ENCODE peak calls at places on chromosome 9, in four cellular contexts. One of them, this sample, is unnamed.

GRCh38 chr9:21661626-21662025 is 140.8 kb upstream of the MTAP start:
- DNase-seq in HL-60: no peak
- DNase-seq in GM12865: no peak
- DNase-seq in NCI-H446 treated with DMSO at 0.1 percent for 48 hours: no peak
- DNase-seq in this sample: no peak

GRCh38 chr9:37262410-37262809 is 142.0 kb downstream of the ZCCHC7 start:
- DNase-seq in HL-60: no peak
- DNase-seq in NCI-H446 treated with DMSO at 0.1 percent for 48 hours: no peak
- DNase-seq in GM12865: peak; percentile 13
- DNase-seq in this sample: peak; percentile 38

GRCh38 chr9:69715825-69716224 is 43.7 kb upstream of the APBA1 start:
- DNase-seq in GM12865: no peak
- DNase-seq in NCI-H446 treated with DMSO at 0.1 percent for 48 hours: no peak
- DNase-seq in HL-60: no peak
- DNase-seq in this sample: no peak

GRCh38 chr9:38432922-38433510 is 8.8 kb upstream of the IGFBPL1 start:
- DNase-seq in HL-60: no peak
- DNase-seq in GM12865: peak; percentile 49
- DNase-seq in NCI-H446 treated with DMSO at 0.1 percent for 48 hours: no peak
- DNase-seq in this sample: no peak

GRCh38 chr9:68780377-68780707 is 75.3 kb downstream of the PIP5K1B start:
- DNase-seq in GM12865: no peak
- DNase-seq in NCI-H446 treated with DMSO at 0.1 percent for 48 hours: no peak
- DNase-seq in HL-60: no peak
- DNase-seq in this sample: no peak

GRCh38 chr9:117704024-117704575 is at the start of gene TLR4:
- DNase-seq in NCI-H446 treated with DMSO at 0.1 percent for 48 hours: no peak
- DNase-seq in GM12865: peak; percentile 69
- DNase-seq in HL-60: peak; percentile 89
- DNase-seq in this sample: peak; percentile 12

GRCh38 chr9:137077010-137077747 is at the start of gene UAP1L1:
- DNase-seq in NCI-H446 treated with DMSO at 0.1 percent for 48 hours: no peak
- DNase-seq in HL-60: peak; percentile 66
- DNase-seq in GM12865: peak; percentile 86
- DNase-seq in this sample: peak; percentile 64

GRCh38 chr9:32344551-32345182 is 39.8 kb upstream of the ACO1 start:
- DNase-seq in NCI-H446 treated with DMSO at 0.1 percent for 48 hours: no peak
- DNase-seq in HL-60: no peak
- DNase-seq in GM12865: no peak
- DNase-seq in this sample: peak; percentile 63

GRCh38 chr9:88488166-88488565 is 46.8 kb upstream of the NXNL2 start:
- DNase-seq in NCI-H446 treated with DMSO at 0.1 percent for 48 hours: no peak
- DNase-seq in HL-60: no peak
- DNase-seq in GM12865: no peak
- DNase-seq in this sample: no peak

GRCh38 chr9:116286287-116286686 is 132.7 kb downstream of the PAPPA start:
- DNase-seq in HL-60: no peak
- DNase-seq in GM12865: no peak
- DNase-seq in NCI-H446 treated with DMSO at 0.1 percent for 48 hours: no peak
- DNase-seq in this sample: peak; percentile 56

GRCh38 chr9:136627703-136628102 is 35.0 kb upstream of the EGFL7 start:
- DNase-seq in GM12865: no peak
- DNase-seq in NCI-H446 treated with DMSO at 0.1 percent for 48 hours: no peak
- DNase-seq in HL-60: no peak
- DNase-seq in this sample: no peak

GRCh38 chr9:133460405-133461175 is 812 bp downstream of the CACFD1 start:
- DNase-seq in NCI-H446 treated with DMSO at 0.1 percent for 48 hours: no peak
- DNase-seq in HL-60: no peak
- DNase-seq in GM12865: peak; percentile 72
- DNase-seq in this sample: peak; percentile 76

GRCh38 chr9:90803860-90804593 is 2.4 kb downstream of the SYK start:
- DNase-seq in HL-60: no peak
- DNase-seq in NCI-H446 treated with DMSO at 0.1 percent for 48 hours: no peak
- DNase-seq in GM12865: no peak
- DNase-seq in this sample: no peak

GRCh38 chr9:28774433-28775029 is 1201.2 kb upstream of the C9orf72 start:
- DNase-seq in HL-60: no peak
- DNase-seq in GM12865: peak; percentile 22
- DNase-seq in NCI-H446 treated with DMSO at 0.1 percent for 48 hours: peak; percentile 73
- DNase-seq in this sample: no peak

GRCh38 chr9:136544549-136545064 is 1.2 kb downstream of the NOTCH1 start:
- DNase-seq in GM12865: peak; percentile 53
- DNase-seq in NCI-H446 treated with DMSO at 0.1 percent for 48 hours: no peak
- DNase-seq in HL-60: no peak
- DNase-seq in this sample: no peak

GRCh38 chr9:88583901-88584596 is 49.1 kb downstream of the NXNL2 start:
- DNase-seq in NCI-H446 treated with DMSO at 0.1 percent for 48 hours: no peak
- DNase-seq in HL-60: no peak
- DNase-seq in GM12865: no peak
- DNase-seq in this sample: no peak

GRCh38 chr9:91681461-91682305 is 258.1 kb upstream of the NFIL3 start:
- DNase-seq in HL-60: peak; percentile 24
- DNase-seq in GM12865: peak; percentile 67
- DNase-seq in NCI-H446 treated with DMSO at 0.1 percent for 48 hours: peak; percentile 13
- DNase-seq in this sample: peak; percentile 88

GRCh38 chr9:108526518-108526917 is 329.3 kb downstream of the ACTL7B start:
- DNase-seq in HL-60: no peak
- DNase-seq in GM12865: no peak
- DNase-seq in NCI-H446 treated with DMSO at 0.1 percent for 48 hours: no peak
- DNase-seq in this sample: no peak

GRCh38 chr9:121242955-121243346 is 25.0 kb upstream of the GSN start:
- DNase-seq in HL-60: no peak
- DNase-seq in NCI-H446 treated with DMSO at 0.1 percent for 48 hours: no peak
- DNase-seq in GM12865: no peak
- DNase-seq in this sample: no peak

GRCh38 chr9:88951143-88951542 is 40.1 kb upstream of the S1PR3 start:
- DNase-seq in GM12865: no peak
- DNase-seq in NCI-H446 treated with DMSO at 0.1 percent for 48 hours: no peak
- DNase-seq in HL-60: no peak
- DNase-seq in this sample: no peak

GRCh38 chr9:106486685-106487084 is 376.3 kb upstream of the ZNF462 start:
- DNase-seq in HL-60: no peak
- DNase-seq in GM12865: no peak
- DNase-seq in NCI-H446 treated with DMSO at 0.1 percent for 48 hours: no peak
- DNase-seq in this sample: no peak

GRCh38 chr9:32136700-32137339 is 247.6 kb upstream of the ACO1 start:
- DNase-seq in NCI-H446 treated with DMSO at 0.1 percent for 48 hours: no peak
- DNase-seq in HL-60: no peak
- DNase-seq in GM12865: no peak
- DNase-seq in this sample: peak; percentile 16